ENCODE peak calls at places on chromosomes 13 and 19, in nine cellular contexts. One of them, this sample, is unnamed.
A peak's percentile ranks its signal among the peaks of the same experiment; 100 is the strongest.

GRCh38 chr19:21094347-21095025 is 12.5 kb downstream of the ZNF714 start:
- DNase-seq in NCI-H345: no peak
- DNase-seq in omental fat pad: no peak
- DNase-seq in NCI-H187: no peak
- DNase-seq in choroid plexus epithelial cell: no peak
- DNase-seq in fibroblast of gingiva: no peak
- DNase-seq in body of pancreas: no peak
- DNase-seq in effector memory CD8-positive, alpha-beta T cell: no peak
- DNase-seq in H1: no peak
- DNase-seq in this sample: no peak

GRCh38 chr13:28805193-28805819 is 14.8 kb upstream of the MTUS2 start:
- DNase-seq in H1: no peak
- DNase-seq in NCI-H345: peak; percentile 1
- DNase-seq in fibroblast of gingiva: no peak
- DNase-seq in effector memory CD8-positive, alpha-beta T cell: no peak
- DNase-seq in choroid plexus epithelial cell: peak; percentile 40
- DNase-seq in body of pancreas: no peak
- DNase-seq in NCI-H187: no peak
- DNase-seq in omental fat pad: no peak
- DNase-seq in this sample: no peak

GRCh38 chr13:66723606-66724005 is 506.5 kb downstream of the PCDH9 start:
- DNase-seq in omental fat pad: no peak
- DNase-seq in body of pancreas: no peak
- DNase-seq in NCI-H187: no peak
- DNase-seq in choroid plexus epithelial cell: no peak
- DNase-seq in H1: no peak
- DNase-seq in effector memory CD8-positive, alpha-beta T cell: no peak
- DNase-seq in fibroblast of gingiva: no peak
- DNase-seq in NCI-H345: no peak
- DNase-seq in this sample: no peak

GRCh38 chr13:72689181-72689696 is 38.2 kb downstream of the MZT1 start:
- DNase-seq in omental fat pad: no peak
- DNase-seq in H1: no peak
- DNase-seq in body of pancreas: no peak
- DNase-seq in NCI-H187: no peak
- DNase-seq in NCI-H345: no peak
- DNase-seq in fibroblast of gingiva: no peak
- DNase-seq in effector memory CD8-positive, alpha-beta T cell: no peak
- DNase-seq in choroid plexus epithelial cell: no peak
- DNase-seq in this sample: no peak

GRCh38 chr19:12665281-12665573 is 1.3 kb downstream of the MAN2B1 start:
- DNase-seq in omental fat pad: no peak
- DNase-seq in NCI-H187: no peak
- DNase-seq in effector memory CD8-positive, alpha-beta T cell: peak; percentile 35
- DNase-seq in H1: no peak
- DNase-seq in NCI-H345: no peak
- DNase-seq in choroid plexus epithelial cell: no peak
- DNase-seq in body of pancreas: no peak
- DNase-seq in fibroblast of gingiva: no peak
- DNase-seq in this sample: no peak

GRCh38 chr19:53045536-53045935 is 996 bp downstream of the ERVV-2 start:
- DNase-seq in choroid plexus epithelial cell: no peak
- DNase-seq in fibroblast of gingiva: no peak
- DNase-seq in effector memory CD8-positive, alpha-beta T cell: no peak
- DNase-seq in omental fat pad: no peak
- DNase-seq in NCI-H345: no peak
- DNase-seq in NCI-H187: no peak
- DNase-seq in body of pancreas: no peak
- DNase-seq in H1: no peak
- DNase-seq in this sample: no peak

GRCh38 chr19:16191216-16191908 is 6.2 kb downstream of the FAM32A start:
- DNase-seq in omental fat pad: no peak
- DNase-seq in choroid plexus epithelial cell: no peak
- DNase-seq in NCI-H345: no peak
- DNase-seq in H1: no peak
- DNase-seq in body of pancreas: no peak
- DNase-seq in effector memory CD8-positive, alpha-beta T cell: no peak
- DNase-seq in NCI-H187: no peak
- DNase-seq in fibroblast of gingiva: no peak
- DNase-seq in this sample: no peak

GRCh38 chr13:24313449-24313848 is 4.1 kb downstream of the C1QTNF9 start:
- DNase-seq in fibroblast of gingiva: peak; percentile 21
- DNase-seq in body of pancreas: no peak
- DNase-seq in effector memory CD8-positive, alpha-beta T cell: no peak
- DNase-seq in H1: no peak
- DNase-seq in NCI-H345: no peak
- DNase-seq in choroid plexus epithelial cell: no peak
- DNase-seq in omental fat pad: no peak
- DNase-seq in NCI-H187: no peak
- DNase-seq in this sample: no peak

GRCh38 chr13:109100705-109101104 is 471.3 kb downstream of the MYO16 start:
- DNase-seq in choroid plexus epithelial cell: peak; percentile 2
- DNase-seq in H1: no peak
- DNase-seq in body of pancreas: no peak
- DNase-seq in omental fat pad: no peak
- DNase-seq in fibroblast of gingiva: no peak
- DNase-seq in NCI-H187: no peak
- DNase-seq in effector memory CD8-positive, alpha-beta T cell: no peak
- DNase-seq in NCI-H345: no peak
- DNase-seq in this sample: no peak

GRCh38 chr19:51830263-51830662 is 35.3 kb downstream of the FPR3 start:
- DNase-seq in NCI-H187: no peak
- DNase-seq in omental fat pad: no peak
- DNase-seq in fibroblast of gingiva: no peak
- DNase-seq in choroid plexus epithelial cell: peak; percentile 34
- DNase-seq in NCI-H345: no peak
- DNase-seq in effector memory CD8-positive, alpha-beta T cell: no peak
- DNase-seq in body of pancreas: no peak
- DNase-seq in H1: no peak
- DNase-seq in this sample: no peak

GRCh38 chr19:54464624-54465266 is 1.2 kb upstream of the LENG9 start:
- DNase-seq in NCI-H187: peak; percentile 14
- DNase-seq in body of pancreas: peak; percentile 96
- DNase-seq in NCI-H345: peak; percentile 42
- DNase-seq in omental fat pad: peak; percentile 79
- DNase-seq in fibroblast of gingiva: peak; percentile 84
- DNase-seq in effector memory CD8-positive, alpha-beta T cell: peak; percentile 56
- DNase-seq in H1: peak; percentile 61
- DNase-seq in choroid plexus epithelial cell: peak; percentile 86
- DNase-seq in this sample: peak; percentile 72

GRCh38 chr19:49889687-49890348 is 6.9 kb downstream of the IL4I1 start:
- DNase-seq in effector memory CD8-positive, alpha-beta T cell: peak; percentile 70
- DNase-seq in fibroblast of gingiva: peak; percentile 52
- DNase-seq in choroid plexus epithelial cell: peak; percentile 78
- DNase-seq in omental fat pad: peak; percentile 52
- DNase-seq in body of pancreas: peak; percentile 63
- DNase-seq in NCI-H345: no peak
- DNase-seq in H1: peak; percentile 88
- DNase-seq in NCI-H187: peak; percentile 73
- DNase-seq in this sample: no peak

GRCh38 chr13:91576590-91576989 is 178.2 kb downstream of the GPC5 start:
- DNase-seq in H1: peak; percentile 23
- DNase-seq in body of pancreas: no peak
- DNase-seq in omental fat pad: no peak
- DNase-seq in choroid plexus epithelial cell: no peak
- DNase-seq in NCI-H345: no peak
- DNase-seq in effector memory CD8-positive, alpha-beta T cell: no peak
- DNase-seq in fibroblast of gingiva: no peak
- DNase-seq in NCI-H187: no peak
- DNase-seq in this sample: peak; percentile 20

GRCh38 chr19:17695198-17695597 is 7.0 kb upstream of the UNC13A start:
- DNase-seq in omental fat pad: no peak
- DNase-seq in fibroblast of gingiva: no peak
- DNase-seq in H1: no peak
- DNase-seq in NCI-H345: no peak
- DNase-seq in NCI-H187: no peak
- DNase-seq in body of pancreas: no peak
- DNase-seq in effector memory CD8-positive, alpha-beta T cell: no peak
- DNase-seq in choroid plexus epithelial cell: no peak
- DNase-seq in this sample: no peak